ENCODE peak calls at places on chromosome 12, in six cellular contexts. L, U, X, B, F and Y are unnamed samples.

GRCh38 chr12:43758247-43758727 is 303 bp downstream of the PUS7L start:
- DNase-seq in L (peak), U (no peak), X (no peak), B (no peak), F (peak), Y (peak)

GRCh38 chr12:41709012-41709411 is 435.7 kb downstream of the GXYLT1 start:
- DNase-seq in L (no peak), U (no peak), X (no peak), B (no peak), F (no peak), Y (no peak)

GRCh38 chr12:25051171-25051570 is 102.3 kb upstream of the BCAT1 start:
- DNase-seq in L (no peak), U (no peak), X (no peak), B (no peak), F (no peak), Y (no peak)

GRCh38 chr12:71662861-71663560 is 637 bp downstream of the ZFC3H1 start:
- DNase-seq in L (no peak), U (peak), X (peak), B (peak), F (peak), Y (peak)

GRCh38 chr12:3135522-3136461 is 58.6 kb downstream of the TSPAN9 start:
- DNase-seq in L (peak), U (peak), X (no peak), B (no peak), F (peak), Y (peak)

GRCh38 chr12:100986595-100987547 is 192.3 kb downstream of the ANO4 start:
- DNase-seq in L (no peak), U (no peak), X (no peak), B (no peak), F (peak), Y (peak)

GRCh38 chr12:85920324-85920947 is 46.3 kb downstream of the NTS start:
- DNase-seq in L (peak), U (peak), X (no peak), B (no peak), F (no peak), Y (no peak)

GRCh38 chr12:6828671-6829531 is 694 bp downstream of the P3H3 start:
- DNase-seq in L (no peak), U (peak), X (no peak), B (peak), F (peak), Y (peak)

GRCh38 chr12:109836916-109837315 is 3.7 kb upstream of the TRPV4 start:
- DNase-seq in L (no peak), U (peak), X (no peak), B (no peak), F (peak), Y (no peak)

GRCh38 chr12:39103552-39104165 is 198.3 kb upstream of the CPNE8 start:
- DNase-seq in L (no peak), U (peak), X (no peak), B (no peak), F (peak), Y (no peak)

GRCh38 chr12:61546296-61546695 is 713.9 kb upstream of the USP15 start:
- DNase-seq in L (peak), U (peak), X (no peak), B (no peak), F (no peak), Y (no peak)

GRCh38 chr12:68792952-68793351 is 15.0 kb upstream of the MDM2 start:
- DNase-seq in L (no peak), U (peak), X (no peak), B (no peak), F (peak), Y (no peak)

GRCh38 chr12:65881348-65881961 is 57.2 kb downstream of the HMGA2 start:
- DNase-seq in L (no peak), U (no peak), X (no peak), B (no peak), F (no peak), Y (peak)

GRCh38 chr12:113907446-113908180 is 58.5 kb downstream of the RBM19 start:
- DNase-seq in L (no peak), U (no peak), X (no peak), B (no peak), F (no peak), Y (no peak)

GRCh38 chr12:117522559-117522958 is 161.1 kb upstream of the NOS1 start:
- DNase-seq in L (no peak), U (no peak), X (no peak), B (no peak), F (no peak), Y (no peak)

GRCh38 chr12:27652174-27652763 is 44.0 kb upstream of the REP15 start:
- DNase-seq in L (peak), U (peak), X (peak), B (no peak), F (peak), Y (peak)

GRCh38 chr12:42590324-42590934 is 883 bp upstream of the PRICKLE1 start:
- DNase-seq in L (no peak), U (peak), X (no peak), B (no peak), F (peak), Y (peak)